ENCODE peak calls at places on chromosomes 2 and 18, in seven cellular contexts. O, S, L, M, R, C and B are unnamed samples.

GRCh38 chr2:97742381-97742847 is 29.0 kb downstream of the ZAP70 start:
- DNase-seq in O (no peak), S (no peak), L (peak; percentile 51), M (peak; percentile 44), R (peak; percentile 44), C (no peak), B (no peak)

GRCh38 chr2:126893606-126894005 is 5.1 kb upstream of the TEX51 start:
- DNase-seq in O (no peak), S (no peak), L (no peak), M (no peak), R (no peak), C (no peak), B (no peak)

GRCh38 chr2:43605851-43606250 is 10.0 kb upstream of the THADA start:
- DNase-seq in O (no peak), S (no peak), L (no peak), M (no peak), R (no peak), C (no peak), B (no peak)

GRCh38 chr2:98299506-98299905 is 46.8 kb upstream of the CNGA3 start:
- DNase-seq in O (no peak), S (no peak), L (no peak), M (no peak), R (no peak), C (no peak), B (no peak)

GRCh38 chr18:23650963-23651927 is 11.5 kb downstream of the ANKRD29 start:
- DNase-seq in O (no peak), S (no peak), L (no peak), M (no peak), R (no peak), C (no peak), B (no peak)

GRCh38 chr2:178796079-178796677 is 11.0 kb downstream of the TTN start:
- DNase-seq in O (no peak), S (peak; percentile 11), L (no peak), M (no peak), R (no peak), C (no peak), B (no peak)

GRCh38 chr2:226758886-226759660 is 40.5 kb downstream of the IRS1 start:
- DNase-seq in O (no peak), S (no peak), L (no peak), M (no peak), R (no peak), C (no peak), B (no peak)

GRCh38 chr2:240964854-240965295 is 33.5 kb upstream of the SNED1 start:
- DNase-seq in O (no peak), S (no peak), L (peak; percentile 24), M (peak; percentile 10), R (no peak), C (no peak), B (no peak)

GRCh38 chr2:241065355-241065803 is 36.7 kb downstream of the MTERF4 start:
- DNase-seq in O (no peak), S (no peak), L (no peak), M (no peak), R (no peak), C (no peak), B (no peak)

GRCh38 chr2:147399011-147399410 is 445.8 kb upstream of the ACVR2A start:
- DNase-seq in O (no peak), S (no peak), L (no peak), M (no peak), R (no peak), C (no peak), B (no peak)

GRCh38 chr2:240195316-240195861 is 54.9 kb upstream of the OTOS start:
- DNase-seq in O (no peak), S (no peak), L (no peak), M (no peak), R (no peak), C (no peak), B (no peak)

GRCh38 chr18:70288171-70288850 is 534 bp upstream of the SOCS6 start:
- DNase-seq in O (peak; percentile 58), S (peak; percentile 47), L (peak; percentile 62), M (peak; percentile 52), R (no peak), C (peak; percentile 20), B (peak; percentile 63)

GRCh38 chr2:229164545-229165249 is 106.4 kb downstream of the PID1 start:
- DNase-seq in O (no peak), S (no peak), L (no peak), M (no peak), R (no peak), C (peak; percentile 7), B (no peak)

GRCh38 chr18:43534511-43534910 is 257.2 kb upstream of the SYT4 start:
- DNase-seq in O (no peak), S (no peak), L (no peak), M (no peak), R (no peak), C (no peak), B (no peak)

GRCh38 chr18:48888681-48889080 is 62.1 kb downstream of the SMAD7 start:
- DNase-seq in O (no peak), S (no peak), L (no peak), M (no peak), R (no peak), C (no peak), B (no peak)

GRCh38 chr18:58579561-58580047 is 49.3 kb downstream of the ALPK2 start:
- DNase-seq in O (no peak), S (no peak), L (no peak), M (no peak), R (no peak), C (no peak), B (peak; percentile 73)

GRCh38 chr2:132547089-132547687 is 122.8 kb downstream of the LYPD1 start:
- DNase-seq in O (peak; percentile 33), S (peak; percentile 69), L (peak; percentile 74), M (peak; percentile 31), R (no peak), C (peak; percentile 80), B (peak; percentile 69)

GRCh38 chr2:111534816-111535803 is 348.9 kb downstream of the ANAPC1 start:
- DNase-seq in O (no peak), S (no peak), L (no peak), M (no peak), R (no peak), C (peak; percentile 46), B (peak; percentile 56)

GRCh38 chr18:23133860-23134779 is 1.2 kb upstream of the CABLES1 start:
- DNase-seq in O (no peak), S (no peak), L (no peak), M (no peak), R (no peak), C (peak; percentile 41), B (no peak)

GRCh38 chr2:203225423-203226039 is 13.3 kb upstream of the CYP20A1 start:
- DNase-seq in O (no peak), S (no peak), L (no peak), M (no peak), R (peak; percentile 9), C (peak; percentile 42), B (no peak)

GRCh38 chr2:236965021-236965840 is 120.5 kb upstream of the COPS8 start:
- DNase-seq in O (no peak), S (no peak), L (no peak), M (no peak), R (no peak), C (no peak), B (no peak)

GRCh38 chr2:43133708-43134570 is 92.5 kb downstream of the ZFP36L2 start:
- DNase-seq in O (no peak), S (no peak), L (peak; percentile 42), M (no peak), R (peak; percentile 92), C (no peak), B (no peak)

GRCh38 chr2:56813490-56813889 is 629.7 kb downstream of the CCDC85A start:
- DNase-seq in O (no peak), S (no peak), L (no peak), M (no peak), R (no peak), C (no peak), B (no peak)

DNA sequence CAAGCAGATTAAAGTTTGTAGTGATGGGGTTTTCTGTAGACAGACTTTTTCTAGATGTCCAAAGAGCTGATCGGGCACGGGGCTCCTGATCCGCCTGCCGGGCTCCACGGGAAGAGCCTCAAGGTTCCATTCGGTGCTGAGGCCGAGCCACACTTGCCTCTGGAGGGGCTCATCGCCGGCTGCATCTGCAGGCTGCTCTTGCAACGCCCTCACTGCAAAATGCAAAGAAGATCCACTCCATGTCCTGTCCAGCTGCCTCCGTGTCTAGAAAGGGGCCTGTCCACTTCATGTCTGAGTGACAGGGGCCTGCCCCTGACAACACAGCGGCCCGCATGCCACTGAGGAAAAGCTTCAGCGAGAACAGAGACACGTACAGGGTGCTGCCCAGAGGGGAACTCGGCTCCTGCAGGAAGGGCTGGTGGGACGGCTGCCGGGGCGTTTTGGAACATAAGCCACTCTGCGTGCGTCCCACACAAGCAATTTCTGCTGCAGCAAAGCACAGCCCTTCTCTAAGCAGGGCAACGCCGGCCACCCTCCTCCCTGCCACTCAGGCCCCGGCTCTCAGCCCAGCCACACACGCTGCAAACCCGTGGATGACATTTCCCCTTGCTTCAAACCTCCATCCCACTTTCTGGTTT is 53.6 kb upstream of the CTDP1 start:
- DNase-seq in O (no peak), S (no peak), L (peak; percentile 22), M (no peak), R (no peak), C (no peak), B (no peak)
- H3K4me1 ChIP-seq in O (no peaks in the 10 kb centered on the region), S (peaks cover 1% of the 10 kb centered on the region), L (no peaks in the 10 kb centered on the region), M (no peaks in the 10 kb centered on the region), R (no peaks in the 10 kb centered on the region), C (no peaks in the 10 kb centered on the region), B (peaks cover 4% of the 10 kb centered on the region)

GRCh38 chr18:63963610-63964256 is 6.1 kb upstream of the SERPINB8 start:
- DNase-seq in O (peak; percentile 18), S (no peak), L (no peak), M (no peak), R (peak; percentile 49), C (peak; percentile 65), B (peak; percentile 58)
- H3K27ac ChIP-seq in O (no peak overlapping the region), S (no peak overlapping the region), L (no peak overlapping the region), M (no peak overlapping the region), R (no peak overlapping the region), C (no peak overlapping the region), B (no peak overlapping the region)

DNA sequence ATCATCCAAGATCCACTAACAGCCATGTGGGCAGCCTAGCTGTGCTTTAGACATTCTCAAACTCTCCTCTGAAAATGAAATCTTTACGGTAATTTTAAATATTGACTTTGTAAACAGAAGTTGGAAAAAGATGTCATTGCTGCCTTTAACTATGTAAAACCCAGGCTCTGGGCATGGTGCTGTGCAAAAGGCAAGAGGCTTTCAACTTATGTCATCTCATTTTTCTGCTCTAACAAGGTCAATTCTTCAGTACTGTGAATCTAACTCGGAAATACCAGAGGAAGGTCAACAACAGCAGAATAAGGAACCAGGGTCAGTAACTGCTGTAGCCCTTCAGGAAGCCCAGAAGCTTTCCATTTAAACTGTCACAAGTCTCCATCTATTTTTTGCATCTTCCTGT is 37.0 kb upstream of the MPP4 start:
- DNase-seq in O (no peak), S (no peak), L (no peak), M (no peak), R (no peak), C (no peak), B (no peak)
- H3K36me3 ChIP-seq in O (peaks cover 89% of the 10 kb centered on the region), S (peaks cover 3% of the 10 kb centered on the region), L (peaks cover 99% of the 10 kb centered on the region), M (peaks cover 95% of the 10 kb centered on the region), R (no peaks in the 10 kb centered on the region), C (peaks cover 15% of the 10 kb centered on the region), B (peaks cover 47% of the 10 kb centered on the region)

GRCh38 chr2:39920318-39920775 is 141.3 kb upstream of the THUMPD2 start:
- DNase-seq in O (no peak), S (no peak), L (no peak), M (no peak), R (no peak), C (no peak), B (no peak)
- H3K4me1 ChIP-seq in O (no peaks in the 10 kb centered on the region), S (peaks cover 1% of the 10 kb centered on the region), L (no peaks in the 10 kb centered on the region), M (no peaks in the 10 kb centered on the region), R (no peaks in the 10 kb centered on the region), C (no peaks in the 10 kb centered on the region), B (no peaks in the 10 kb centered on the region)

GRCh38 chr2:158923180-158923594 is 45.3 kb upstream of the TANC1 start:
- DNase-seq in O (no peak), S (no peak), L (no peak), M (no peak), R (no peak), C (peak; percentile 29), B (no peak)
- H3K27ac ChIP-seq in O (no peak overlapping the region), S (no peak overlapping the region), L (no peak overlapping the region), M (no peak overlapping the region), R (no peak overlapping the region), C (no peak overlapping the region), B (peak overlapping the region; percentile 12)